ENCODE peak calls at places on chromosomes 13 and 19, in five cellular contexts. M is nephron progenitor cell, O is fibroblast of lung, Y is GM12865, W is tibial nerve. F is an unnamed sample.

GRCh38 chr13:75907044-75907443 is 270.9 kb downstream of the LMO7 start:
- DNase-seq in O (no peak), W (no peak), M (no peak), Y (no peak), F (no peak)

GRCh38 chr19:10254244-10254643 is 2.2 kb downstream of the MRPL4 start:
- DNase-seq in M (no peak), O (no peak), W (no peak), Y (no peak), F (no peak)

GRCh38 chr19:37251308-37252229 is 33.6 kb downstream of the ZNF383 start:
- DNase-seq in M (no peak), W (peak), O (peak), Y (peak), F (peak)

GRCh38 chr19:57141699-57142098 is 3.3 kb downstream of the ZIM3 start:
- DNase-seq in M (no peak), W (no peak), O (no peak), Y (no peak), F (no peak)

GRCh38 chr19:42488783-42489521 is 39.3 kb downstream of the CEACAM1 start:
- DNase-seq in O (no peak), M (no peak), W (no peak), Y (no peak), F (no peak)

GRCh38 chr13:108154421-108154858 is 60.9 kb downstream of the LIG4 start:
- DNase-seq in W (no peak), M (no peak), Y (no peak), O (peak), F (no peak)

GRCh38 chr13:51715613-51716012 is 88.3 kb downstream of the DHRS12 start:
- DNase-seq in O (no peak), M (no peak), W (no peak), Y (no peak), F (no peak)

GRCh38 chr19:44278181-44278690 is 18.6 kb downstream of the ZNF233 start:
- DNase-seq in W (no peak), Y (no peak), M (no peak), O (peak), F (no peak)

GRCh38 chr13:98824376-98825160 is 72.1 kb upstream of the SLC15A1 start:
- DNase-seq in Y (no peak), W (no peak), O (no peak), M (no peak), F (no peak)

GRCh38 chr13:33034897-33035296 is 18.7 kb downstream of the KL start:
- DNase-seq in M (no peak), O (no peak), W (no peak), Y (no peak), F (no peak)

GRCh38 chr13:29676535-29676934 is 81.0 kb upstream of the SLC7A1 start:
- DNase-seq in W (no peak), O (peak), M (no peak), Y (no peak), F (no peak)

GRCh38 chr13:41751277-41751676 is 209.6 kb downstream of the VWA8 start:
- DNase-seq in Y (no peak), W (no peak), M (no peak), O (peak), F (no peak)

GRCh38 chr19:49222528-49222927 is 64.9 kb downstream of the TRPM4 start:
- DNase-seq in M (no peak), W (no peak), O (no peak), Y (no peak), F (no peak)

GRCh38 chr19:19259741-19260140 is 13.4 kb downstream of the TM6SF2 start:
- DNase-seq in Y (peak), W (no peak), M (no peak), O (peak), F (no peak)

GRCh38 chr19:38691938-38692457 is 44.5 kb downstream of the ACTN4 start:
- DNase-seq in Y (no peak), O (peak), M (no peak), W (no peak), F (no peak)

GRCh38 chr19:401836-402535 is 7.0 kb downstream of the C2CD4C start:
- DNase-seq in Y (no peak), O (no peak), W (no peak), M (no peak), F (no peak)

GRCh38 chr19:10189631-10190425 is 4.9 kb downstream of the DNMT1 start:
- DNase-seq in W (no peak), Y (no peak), O (peak), M (no peak), F (no peak)

GRCh38 chr19:51127755-51128154 is 3.0 kb downstream of the SIGLEC9 start:
- DNase-seq in W (peak), O (no peak), M (no peak), Y (no peak), F (no peak)

GRCh38 chr13:20231839-20232555 is at the start of gene GJB6:
- DNase-seq in W (no peak), Y (no peak), M (peak), O (no peak), F (peak)

GRCh38 chr19:19094513-19094912 is 30.7 kb downstream of the SLC25A42 start:
- DNase-seq in M (no peak), O (no peak), W (no peak), Y (no peak), F (no peak)

GRCh38 chr13:101639711-101640110 is 187.2 kb downstream of the ITGBL1 start:
- DNase-seq in M (no peak), O (no peak), W (no peak), Y (no peak), F (no peak)

GRCh38 chr19:10295305-10295846 is 5.6 kb downstream of the ICAM5 start:
- DNase-seq in M (peak), O (no peak), W (no peak), Y (peak), F (peak)

GRCh38 chr13:51435002-51435578 is 17.7 kb downstream of the INTS6 start:
- DNase-seq in M (no peak), Y (no peak), W (no peak), O (no peak), F (no peak)

GRCh38 chr19:2477732-2478191 is 1.8 kb downstream of the GADD45B start:
- DNase-seq in O (peak), Y (peak), M (no peak), W (no peak), F (no peak)

GRCh38 chr13:32746474-32746873 is 160.2 kb downstream of the PDS5B start:
- DNase-seq in W (no peak), Y (no peak), M (no peak), O (peak), F (no peak)

GRCh38 chr13:111255228-111255790 is 65.1 kb upstream of the TEX29 start:
- DNase-seq in Y (no peak), M (no peak), W (no peak), O (no peak), F (no peak)

GRCh38 chr13:110304256-110304655 is 2.7 kb downstream of the COL4A1 start:
- DNase-seq in O (peak), W (peak), Y (no peak), M (no peak), F (no peak)

GRCh38 chr19:45464861-45465427 is 2.9 kb upstream of the FOSB start:
- DNase-seq in O (no peak), W (no peak), Y (no peak), M (peak), F (no peak)

GRCh38 chr19:1126984-1127760 is 23.4 kb downstream of the GPX4 start:
- DNase-seq in M (no peak), O (no peak), Y (no peak), W (no peak), F (no peak)

GRCh38 chr19:53912653-53913052 is 3.6 kb downstream of the CACNG7 start:
- DNase-seq in W (no peak), M (peak), Y (no peak), O (no peak), F (no peak)

GRCh38 chr13:44876782-44877324 is 112.4 kb downstream of the NUFIP1 start:
- DNase-seq in W (no peak), O (no peak), Y (peak), M (peak), F (no peak)

GRCh38 chr19:3975637-3976087 is 4.8 kb upstream of the DAPK3 start:
- DNase-seq in O (no peak), W (no peak), M (no peak), Y (no peak), F (no peak)

GRCh38 chr19:4369888-4370260 is 26.5 kb downstream of the MPND start:
- DNase-seq in O (peak), M (peak), W (no peak), Y (peak), F (peak)

GRCh38 chr19:2616741-2617392 is 85.6 kb downstream of the GNG7 start:
- DNase-seq in Y (no peak), O (no peak), W (peak), M (no peak), F (no peak)

GRCh38 chr19:19655641-19656343 is 7.7 kb downstream of the ATP13A1 start:
- DNase-seq in M (no peak), O (no peak), W (no peak), Y (no peak), F (no peak)

GRCh38 chr13:20442798-20443381 is 82.8 kb downstream of the CRYL1 start:
- DNase-seq in W (no peak), O (no peak), Y (no peak), M (no peak), F (no peak)

GRCh38 chr19:11204943-11205349 is 7.6 kb upstream of the KANK2 start:
- DNase-seq in W (no peak), M (no peak), O (no peak), Y (no peak), F (no peak)

GRCh38 chr19:677201-677600 is 1.0 kb downstream of the FSTL3 start:
- DNase-seq in M (no peak), W (peak), O (peak), Y (no peak), F (no peak)

GRCh38 chr19:7366701-7367420 is 18.1 kb downstream of the ARHGEF18 start:
- DNase-seq in W (no peak), O (peak), Y (peak), M (no peak), F (peak)

GRCh38 chr13:78660130-78660857 is 1.3 kb upstream of the OBI1 start:
- DNase-seq in Y (peak), O (peak), M (no peak), W (peak), F (peak)
- TF ChIP-seq CTCF in Y (no peak), O (no peak), M (no peak), W (no peak), F (no peak)

GRCh38 chr13:24719139-24719538 is 38.9 kb downstream of the ATP12A start:
- DNase-seq in M (no peak), O (no peak), W (no peak), Y (no peak), F (no peak)
- TF ChIP-seq CTCF in M (no peak), O (no peak), W (no peak), Y (no peak), F (no peak)

GRCh38 chr19:14091885-14092462 is 1.4 kb upstream of the SAMD1 start:
- DNase-seq in Y (no peak), M (no peak), W (no peak), O (no peak), F (peak)

GRCh38 chr19:14089662-14090508 is 666 bp downstream of the SAMD1 start:
- DNase-seq in M (peak), W (peak), O (peak), Y (peak), F (peak)

GRCh38 chr19:14089412-14089661 is 1.2 kb downstream of the SAMD1 start:
- DNase-seq in Y (peak), M (no peak), W (peak), O (peak), F (no peak)

GRCh38 chr19:14090509-14091085 is at the start of gene SAMD1:
- DNase-seq in Y (peak), M (peak), W (peak), O (peak), F (peak)

GRCh38 chr19:14091086-14091884 is 734 bp upstream of the SAMD1 start:
- DNase-seq in O (peak), Y (peak), M (peak), W (peak), F (peak)
- TF ChIP-seq CTCF in O (peak), Y (peak), M (no peak), W (no peak), F (peak)

GRCh38 chr19:48218964-48219363 is 36.7 kb downstream of the CARD8 start:
- DNase-seq in O (no peak), W (no peak), Y (no peak), M (no peak), F (no peak)

GRCh38 chr19:48221628-48222027 is 34.1 kb downstream of the CARD8 start:
- DNase-seq in O (no peak), W (no peak), Y (no peak), M (no peak), F (no peak)

GRCh38 chr19:48213959-48214358 is 41.8 kb downstream of the CARD8 start:
- DNase-seq in M (no peak), O (no peak), Y (no peak), W (no peak), F (no peak)

GRCh38 chr19:48216933-48217332 is 38.8 kb downstream of the CARD8 start:
- DNase-seq in Y (no peak), W (no peak), O (no peak), M (no peak), F (no peak)
- TF ChIP-seq CTCF in Y (no peak), W (no peak), O (no peak), M (peak), F (no peak)

DNA sequence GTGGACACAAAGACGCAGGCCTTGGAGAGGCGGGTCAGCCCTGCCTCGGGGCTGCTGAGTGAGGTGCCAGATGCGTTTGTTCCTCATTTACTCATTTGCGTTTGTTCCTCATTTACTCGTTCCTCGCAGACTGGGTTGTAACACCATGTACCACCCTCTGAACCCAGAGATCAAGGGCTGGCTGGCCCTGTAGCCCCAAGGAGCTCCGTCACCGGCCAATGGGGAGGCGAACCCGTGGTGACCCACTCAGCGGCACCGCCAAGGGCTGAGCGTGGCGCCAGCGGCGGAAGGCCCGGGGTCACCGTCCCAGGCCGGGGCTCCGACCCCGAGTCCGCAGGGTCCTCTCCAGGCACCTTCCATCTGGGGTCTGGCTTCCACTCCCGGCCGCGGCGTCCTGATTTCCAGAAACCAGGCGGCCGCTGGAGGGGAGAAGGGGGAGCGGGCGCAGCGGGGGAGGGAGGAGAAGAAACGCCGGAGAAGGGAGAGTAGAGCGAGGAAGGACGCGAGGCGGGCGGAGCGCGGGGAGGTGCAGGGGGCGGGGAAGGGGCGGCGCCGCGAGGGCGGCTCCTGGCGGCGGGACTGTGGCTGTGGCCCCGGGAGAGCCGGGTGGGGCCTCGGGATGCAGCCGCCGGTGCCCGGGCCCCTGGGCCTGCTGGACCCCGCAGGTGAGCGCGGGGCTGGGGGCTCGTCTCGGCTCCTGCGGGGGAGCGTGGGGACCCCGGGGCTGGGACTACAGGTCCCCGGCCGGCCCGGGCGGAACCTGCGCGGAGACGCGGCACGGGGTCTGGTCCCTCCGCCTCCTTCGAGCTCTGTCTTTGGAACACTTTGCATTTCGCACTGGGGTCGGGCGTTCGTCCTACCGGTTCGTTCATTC is at the start of gene TMEM255B:
- DNase-seq in W (peak), Y (peak), M (peak), O (peak), F (peak)
- TF ChIP-seq CTCF in W (peak), Y (no peak), M (no peak), O (no peak), F (no peak)